ENCODE peak calls at places on chromosome 20, in five cellular contexts. One of them, this sample, is unnamed.

GRCh38 chr20:40589581-40589980 is 99.5 kb downstream of the MAFB start:
- DNase-seq in GM13977: no peak
- DNase-seq in lung: no peak
- DNase-seq in AG09309: no peak
- DNase-seq in cardiac fibroblast: no peak
- DNase-seq in this sample: no peak

GRCh38 chr20:36848078-36848660 is 27.8 kb upstream of the TLDC2 start:
- DNase-seq in GM13977: no peak
- DNase-seq in lung: no peak
- DNase-seq in AG09309: no peak
- DNase-seq in cardiac fibroblast: peak; percentile 81
- DNase-seq in this sample: no peak

GRCh38 chr20:37680420-37680819 is 13.4 kb upstream of the CTNNBL1 start:
- DNase-seq in GM13977: no peak
- DNase-seq in lung: no peak
- DNase-seq in AG09309: no peak
- DNase-seq in cardiac fibroblast: no peak
- DNase-seq in this sample: no peak

GRCh38 chr20:39935921-39936320 is 753.1 kb downstream of the MAFB start:
- DNase-seq in GM13977: no peak
- DNase-seq in lung: no peak
- DNase-seq in AG09309: no peak
- DNase-seq in cardiac fibroblast: no peak
- DNase-seq in this sample: no peak

GRCh38 chr20:47741669-47742345 is 43.5 kb downstream of the SULF2 start:
- DNase-seq in GM13977: no peak
- DNase-seq in lung: no peak
- DNase-seq in AG09309: no peak
- DNase-seq in cardiac fibroblast: no peak
- DNase-seq in this sample: no peak

GRCh38 chr20:57241592-57241991 is 24.8 kb downstream of the BMP7 start:
- DNase-seq in GM13977: no peak
- DNase-seq in lung: no peak
- DNase-seq in AG09309: no peak
- DNase-seq in cardiac fibroblast: no peak
- DNase-seq in this sample: no peak

GRCh38 chr20:63400486-63401210 is 39.5 kb upstream of the CHRNA4 start:
- DNase-seq in GM13977: no peak
- DNase-seq in lung: no peak
- DNase-seq in AG09309: no peak
- DNase-seq in cardiac fibroblast: no peak
- DNase-seq in this sample: no peak

GRCh38 chr20:37426106-37426505 is 80.2 kb downstream of the SRC start:
- DNase-seq in GM13977: no peak
- DNase-seq in lung: no peak
- DNase-seq in AG09309: no peak
- DNase-seq in cardiac fibroblast: no peak
- DNase-seq in this sample: no peak

GRCh38 chr20:37323985-37324384 is 22.0 kb upstream of the SRC start:
- DNase-seq in GM13977: no peak
- DNase-seq in lung: no peak
- DNase-seq in AG09309: peak; percentile 80
- DNase-seq in cardiac fibroblast: peak; percentile 74
- DNase-seq in this sample: no peak

GRCh38 chr20:47125553-47126373 is 230.7 kb downstream of the ZMYND8 start:
- DNase-seq in GM13977: no peak
- DNase-seq in lung: no peak
- DNase-seq in AG09309: no peak
- DNase-seq in cardiac fibroblast: peak; percentile 49
- DNase-seq in this sample: no peak

GRCh38 chr20:50501970-50502745 is 8.0 kb upstream of the PTPN1 start:
- DNase-seq in GM13977: no peak
- DNase-seq in lung: no peak
- DNase-seq in AG09309: no peak
- DNase-seq in cardiac fibroblast: no peak
- DNase-seq in this sample: no peak

GRCh38 chr20:64069614-64070243 is 6.7 kb downstream of the TCEA2 start:
- DNase-seq in GM13977: peak; percentile 77
- DNase-seq in lung: no peak
- DNase-seq in AG09309: no peak
- DNase-seq in cardiac fibroblast: no peak
- DNase-seq in this sample: peak; percentile 49

GRCh38 chr20:51600016-51600420 is 57.5 kb upstream of the NFATC2 start:
- DNase-seq in GM13977: no peak
- DNase-seq in lung: no peak
- DNase-seq in AG09309: no peak
- DNase-seq in cardiac fibroblast: peak; percentile 35
- DNase-seq in this sample: peak; percentile 52

GRCh38 chr20:48461351-48461750 is 366.4 kb downstream of the PREX1 start:
- DNase-seq in GM13977: no peak
- DNase-seq in lung: no peak
- DNase-seq in AG09309: no peak
- DNase-seq in cardiac fibroblast: no peak
- DNase-seq in this sample: no peak

GRCh38 chr20:46899619-46900018 is 5.0 kb downstream of the EYA2 start:
- DNase-seq in GM13977: no peak
- DNase-seq in lung: no peak
- DNase-seq in AG09309: no peak
- DNase-seq in cardiac fibroblast: no peak
- DNase-seq in this sample: no peak

GRCh38 chr20:44188752-44189151 is 1.8 kb upstream of the JPH2 start:
- DNase-seq in GM13977: no peak
- DNase-seq in lung: no peak
- DNase-seq in AG09309: no peak
- DNase-seq in cardiac fibroblast: no peak
- DNase-seq in this sample: no peak

GRCh38 chr20:20677186-20677585 is 35.3 kb downstream of the RALGAPA2 start:
- DNase-seq in GM13977: no peak
- DNase-seq in lung: no peak
- DNase-seq in AG09309: no peak
- DNase-seq in cardiac fibroblast: peak; percentile 29
- DNase-seq in this sample: no peak

GRCh38 chr20:23435675-23436539 is 3.6 kb upstream of the CSTL1 start:
- DNase-seq in GM13977: no peak
- DNase-seq in lung: no peak
- DNase-seq in AG09309: no peak
- DNase-seq in cardiac fibroblast: peak; percentile 48
- DNase-seq in this sample: no peak

GRCh38 chr20:58693226-58694006 is 816 bp downstream of the NPEPL1 start:
- DNase-seq in GM13977: no peak
- DNase-seq in lung: no peak
- DNase-seq in AG09309: no peak
- DNase-seq in cardiac fibroblast: no peak
- DNase-seq in this sample: no peak

GRCh38 chr20:53050338-53050737 is 78.2 kb downstream of the TSHZ2 start:
- DNase-seq in GM13977: no peak
- DNase-seq in lung: no peak
- DNase-seq in AG09309: no peak
- DNase-seq in cardiac fibroblast: no peak
- DNase-seq in this sample: no peak

GRCh38 chr20:13777171-13777601 is 7.5 kb downstream of the ESF1 start:
- DNase-seq in GM13977: no peak
- DNase-seq in lung: no peak
- DNase-seq in AG09309: no peak
- DNase-seq in cardiac fibroblast: no peak
- DNase-seq in this sample: no peak

GRCh38 chr20:41627611-41628244 is 9.6 kb upstream of the CHD6 start:
- DNase-seq in GM13977: no peak
- DNase-seq in lung: no peak
- DNase-seq in AG09309: no peak
- DNase-seq in cardiac fibroblast: no peak
- DNase-seq in this sample: no peak

GRCh38 chr20:64196831-64197418 is 32.7 kb downstream of the MYT1 start:
- DNase-seq in GM13977: no peak
- DNase-seq in lung: no peak
- DNase-seq in AG09309: no peak
- DNase-seq in cardiac fibroblast: no peak
- DNase-seq in this sample: no peak

GRCh38 chr20:47305667-47306066 is 50.8 kb downstream of the ZMYND8 start:
- DNase-seq in GM13977: no peak
- DNase-seq in lung: no peak
- DNase-seq in AG09309: no peak
- DNase-seq in cardiac fibroblast: peak; percentile 79
- DNase-seq in this sample: no peak

GRCh38 chr20:50721881-50722281 is 9.5 kb upstream of the PARD6B start:
- DNase-seq in GM13977: no peak
- DNase-seq in lung: no peak
- DNase-seq in AG09309: no peak
- DNase-seq in cardiac fibroblast: peak; percentile 18
- DNase-seq in this sample: no peak

GRCh38 chr20:57048027-57048869 is 218.2 kb downstream of the BMP7 start:
- DNase-seq in GM13977: peak; percentile 68
- DNase-seq in lung: no peak
- DNase-seq in AG09309: no peak
- DNase-seq in cardiac fibroblast: peak; percentile 38
- DNase-seq in this sample: peak; percentile 26

GRCh38 chr20:63520594-63520938 is at the start of gene PPDPF:
- DNase-seq in GM13977: peak; percentile 100
- DNase-seq in lung: peak; percentile 81
- DNase-seq in AG09309: no peak
- DNase-seq in cardiac fibroblast: peak; percentile 88
- DNase-seq in this sample: peak; percentile 85

GRCh38 chr20:19628570-19629134 is 129.4 kb upstream of the RIN2 start:
- DNase-seq in GM13977: peak; percentile 79
- DNase-seq in lung: peak; percentile 72
- DNase-seq in AG09309: peak; percentile 16
- DNase-seq in cardiac fibroblast: peak; percentile 74
- DNase-seq in this sample: peak; percentile 69

GRCh38 chr20:54140927-54141566 is 32.7 kb downstream of the CYP24A1 start:
- DNase-seq in GM13977: no peak
- DNase-seq in lung: no peak
- DNase-seq in AG09309: no peak
- DNase-seq in cardiac fibroblast: peak; percentile 35
- DNase-seq in this sample: no peak

GRCh38 chr20:18090477-18090876 is 32.8 kb upstream of the OVOL2 start:
- DNase-seq in GM13977: no peak
- DNase-seq in lung: no peak
- DNase-seq in AG09309: no peak
- DNase-seq in cardiac fibroblast: no peak
- DNase-seq in this sample: no peak

GRCh38 chr20:18087054-18087453 is 29.3 kb upstream of the OVOL2 start:
- DNase-seq in GM13977: no peak
- DNase-seq in lung: no peak
- DNase-seq in AG09309: no peak
- DNase-seq in cardiac fibroblast: no peak
- DNase-seq in this sample: no peak

GRCh38 chr20:18091624-18092023 is 33.9 kb upstream of the OVOL2 start:
- DNase-seq in GM13977: no peak
- DNase-seq in lung: no peak
- DNase-seq in AG09309: no peak
- DNase-seq in cardiac fibroblast: no peak
- DNase-seq in this sample: no peak

GRCh38 chr20:18092890-18093289 is 35.2 kb upstream of the OVOL2 start:
- DNase-seq in GM13977: no peak
- DNase-seq in lung: no peak
- DNase-seq in AG09309: no peak
- DNase-seq in cardiac fibroblast: no peak
- DNase-seq in this sample: no peak

DNA sequence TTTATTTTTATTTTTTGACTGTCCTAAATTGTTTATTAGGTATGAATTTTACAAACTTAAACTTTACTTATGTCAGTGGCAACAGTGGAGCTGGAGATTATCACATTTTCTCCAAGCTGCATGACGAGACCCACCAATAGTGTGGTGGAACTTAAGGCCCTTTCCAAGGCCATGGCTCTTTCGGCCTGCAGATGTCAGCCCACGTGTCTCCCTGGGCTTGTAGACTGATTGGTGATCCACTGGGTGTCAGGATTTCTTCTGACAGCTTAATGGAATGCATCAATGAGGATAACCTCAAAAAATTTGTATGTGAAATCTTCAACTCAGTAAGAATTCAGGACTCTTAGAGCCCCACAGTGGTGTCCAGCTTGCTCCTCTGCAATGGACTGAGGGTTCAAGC is 32.3 kb upstream of the OVOL2 start:
- DNase-seq in GM13977: no peak
- DNase-seq in lung: no peak
- DNase-seq in AG09309: no peak
- DNase-seq in cardiac fibroblast: no peak
- DNase-seq in this sample: no peak
- TF ChIP-seq CTCF in GM13977: no peak
- TF ChIP-seq CTCF in lung: no peak
- TF ChIP-seq CTCF in AG09309: no peak
- TF ChIP-seq CTCF in cardiac fibroblast: no peak
- TF ChIP-seq CTCF in this sample: no peak

DNA sequence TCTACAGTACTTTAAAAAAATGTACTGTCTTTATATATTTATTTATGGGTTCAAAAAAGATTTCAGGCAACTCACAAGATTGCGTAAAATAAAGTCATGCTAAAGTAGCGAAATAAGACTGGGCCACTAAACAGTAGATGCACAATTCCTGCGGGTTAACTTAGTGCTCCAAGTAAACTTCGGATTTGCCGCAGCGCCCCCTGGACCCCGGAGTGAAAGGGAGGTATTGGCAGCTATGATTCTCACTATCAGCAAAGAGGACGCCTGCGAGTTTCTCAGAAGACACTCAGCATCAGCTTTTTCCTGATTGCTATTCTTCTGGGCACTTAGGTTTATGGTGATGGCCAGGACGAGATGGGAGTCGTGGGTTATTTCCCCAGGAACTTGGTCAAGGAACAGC is 1.4 kb downstream of the OTOR start:
- DNase-seq in GM13977: no peak
- DNase-seq in lung: no peak
- DNase-seq in AG09309: no peak
- DNase-seq in cardiac fibroblast: no peak
- DNase-seq in this sample: no peak
- TF ChIP-seq CTCF in GM13977: no peak
- TF ChIP-seq CTCF in lung: no peak
- TF ChIP-seq CTCF in AG09309: peak; percentile 8
- TF ChIP-seq CTCF in cardiac fibroblast: no peak
- TF ChIP-seq CTCF in this sample: no peak

GRCh38 chr20:60899320-60899719 is 352.7 kb upstream of the CDH4 start:
- DNase-seq in GM13977: no peak
- DNase-seq in lung: no peak
- DNase-seq in AG09309: no peak
- DNase-seq in cardiac fibroblast: no peak
- DNase-seq in this sample: no peak
- TF ChIP-seq CTCF in GM13977: no peak
- TF ChIP-seq CTCF in lung: no peak
- TF ChIP-seq CTCF in AG09309: no peak
- TF ChIP-seq CTCF in cardiac fibroblast: no peak
- TF ChIP-seq CTCF in this sample: no peak

DNA sequence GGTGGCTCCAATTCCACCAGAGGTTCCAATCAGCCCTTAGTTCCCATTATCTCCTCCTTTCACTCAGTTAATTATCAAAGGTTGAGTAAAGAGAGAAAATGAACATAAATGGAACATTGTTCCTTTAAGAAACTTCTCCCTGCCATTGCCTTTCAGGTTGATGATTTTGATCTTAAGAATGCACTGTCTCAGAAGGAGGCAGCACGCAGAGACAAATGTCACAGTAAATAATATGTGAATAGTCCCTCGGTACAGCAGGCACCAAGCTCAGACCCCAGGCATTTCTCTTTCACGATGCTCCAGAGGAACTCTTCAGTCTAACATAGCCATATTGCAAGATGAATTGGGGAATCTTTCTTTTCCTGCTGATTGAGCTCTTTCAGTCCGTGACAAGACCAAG is 435.3 kb upstream of the SPTLC3 start:
- DNase-seq in GM13977: no peak
- DNase-seq in lung: no peak
- DNase-seq in AG09309: no peak
- DNase-seq in cardiac fibroblast: no peak
- DNase-seq in this sample: no peak
- TF ChIP-seq CTCF in GM13977: no peak
- TF ChIP-seq CTCF in lung: no peak
- TF ChIP-seq CTCF in AG09309: no peak
- TF ChIP-seq CTCF in cardiac fibroblast: no peak
- TF ChIP-seq CTCF in this sample: no peak

GRCh38 chr20:1325173-1326030 is 3.5 kb downstream of the SDCBP2 start:
- DNase-seq in GM13977: peak; percentile 97
- DNase-seq in lung: peak; percentile 97
- DNase-seq in AG09309: peak; percentile 77
- DNase-seq in cardiac fibroblast: peak; percentile 99
- DNase-seq in this sample: peak; percentile 99
- TF ChIP-seq CTCF in GM13977: no peak
- TF ChIP-seq CTCF in lung: no peak
- TF ChIP-seq CTCF in AG09309: peak; percentile 17
- TF ChIP-seq CTCF in cardiac fibroblast: no peak
- TF ChIP-seq CTCF in this sample: no peak